ENCODE peak calls at places on chromosomes 2 and 18, in seven cellular contexts. One of them, this sample, is unnamed. For H3K4me1, the result is how much of the 10 kb centered on the place peaks cover.

GRCh38 chr18:51614033-51614432 is 416.6 kb upstream of the MEX3C start:
- DNase-seq in small intestine: no peak
- DNase-seq in sigmoid colon: no peak
- DNase-seq in stomach: no peak
- DNase-seq in A549: peak
- DNase-seq in psoas muscle: no peak
- DNase-seq in right cardiac atrium: no peak
- DNase-seq in this sample: peak

GRCh38 chr18:8705280-8705940 is at the start of gene MTCL1:
- DNase-seq in sigmoid colon: peak
- DNase-seq in A549: peak
- DNase-seq in psoas muscle: peak
- DNase-seq in stomach: peak
- DNase-seq in right cardiac atrium: peak
- DNase-seq in small intestine: peak
- DNase-seq in this sample: peak

GRCh38 chr2:217102941-217103340 is 243.1 kb upstream of the TNP1 start:
- DNase-seq in stomach: no peak
- DNase-seq in right cardiac atrium: no peak
- DNase-seq in psoas muscle: no peak
- DNase-seq in small intestine: no peak
- DNase-seq in sigmoid colon: no peak
- DNase-seq in A549: no peak
- DNase-seq in this sample: no peak

GRCh38 chr2:127179756-127180155 is 40.3 kb downstream of the CYP27C1 start:
- DNase-seq in A549: no peak
- DNase-seq in stomach: peak
- DNase-seq in psoas muscle: no peak
- DNase-seq in sigmoid colon: peak
- DNase-seq in right cardiac atrium: no peak
- DNase-seq in small intestine: no peak
- DNase-seq in this sample: no peak

GRCh38 chr2:240888890-240889573 is 6.9 kb downstream of the MAB21L4 start:
- DNase-seq in sigmoid colon: no peak
- DNase-seq in psoas muscle: peak
- DNase-seq in stomach: no peak
- DNase-seq in small intestine: no peak
- DNase-seq in right cardiac atrium: peak
- DNase-seq in A549: no peak
- DNase-seq in this sample: peak

GRCh38 chr2:149562304-149562703 is 25.3 kb downstream of the MMADHC start:
- DNase-seq in A549: no peak
- DNase-seq in sigmoid colon: no peak
- DNase-seq in stomach: no peak
- DNase-seq in psoas muscle: no peak
- DNase-seq in right cardiac atrium: no peak
- DNase-seq in small intestine: peak
- DNase-seq in this sample: no peak

GRCh38 chr2:44700824-44701223 is 240.7 kb upstream of the SIX3 start:
- DNase-seq in small intestine: no peak
- DNase-seq in stomach: no peak
- DNase-seq in A549: no peak
- DNase-seq in right cardiac atrium: no peak
- DNase-seq in psoas muscle: no peak
- DNase-seq in sigmoid colon: no peak
- DNase-seq in this sample: no peak

GRCh38 chr2:619964-620363 is 57.2 kb downstream of the TMEM18 start:
- DNase-seq in psoas muscle: no peak
- DNase-seq in small intestine: no peak
- DNase-seq in sigmoid colon: no peak
- DNase-seq in right cardiac atrium: no peak
- DNase-seq in A549: no peak
- DNase-seq in stomach: no peak
- DNase-seq in this sample: no peak

GRCh38 chr2:199382091-199382490 is 75.6 kb downstream of the SATB2 start:
- DNase-seq in right cardiac atrium: no peak
- DNase-seq in sigmoid colon: no peak
- DNase-seq in A549: no peak
- DNase-seq in psoas muscle: no peak
- DNase-seq in stomach: no peak
- DNase-seq in small intestine: no peak
- DNase-seq in this sample: no peak

GRCh38 chr2:55922488-55922887 is 1.1 kb downstream of the EFEMP1 start:
- DNase-seq in right cardiac atrium: no peak
- DNase-seq in psoas muscle: no peak
- DNase-seq in stomach: no peak
- DNase-seq in sigmoid colon: no peak
- DNase-seq in A549: no peak
- DNase-seq in small intestine: no peak
- DNase-seq in this sample: no peak

GRCh38 chr2:222753251-222753824 is 81.9 kb downstream of the MOGAT1 start:
- DNase-seq in stomach: no peak
- DNase-seq in right cardiac atrium: peak
- DNase-seq in sigmoid colon: no peak
- DNase-seq in psoas muscle: no peak
- DNase-seq in small intestine: peak
- DNase-seq in A549: no peak
- DNase-seq in this sample: peak

GRCh38 chr2:20065885-20066602 is 14.6 kb upstream of the LAPTM4A start:
- DNase-seq in A549: peak
- DNase-seq in sigmoid colon: peak
- DNase-seq in stomach: peak
- DNase-seq in right cardiac atrium: peak
- DNase-seq in psoas muscle: peak
- DNase-seq in small intestine: peak
- DNase-seq in this sample: peak

GRCh38 chr2:237364655-237365054 is 49.3 kb downstream of the COL6A3 start:
- DNase-seq in right cardiac atrium: no peak
- DNase-seq in stomach: no peak
- DNase-seq in small intestine: no peak
- DNase-seq in sigmoid colon: no peak
- DNase-seq in A549: no peak
- DNase-seq in psoas muscle: no peak
- DNase-seq in this sample: no peak

GRCh38 chr18:7764406-7764805 is 197.3 kb downstream of the PTPRM start:
- DNase-seq in small intestine: no peak
- DNase-seq in sigmoid colon: no peak
- DNase-seq in right cardiac atrium: no peak
- DNase-seq in stomach: no peak
- DNase-seq in A549: no peak
- DNase-seq in psoas muscle: no peak
- DNase-seq in this sample: no peak

GRCh38 chr2:229454934-229455631 is 184.0 kb upstream of the PID1 start:
- DNase-seq in small intestine: no peak
- DNase-seq in stomach: no peak
- DNase-seq in right cardiac atrium: no peak
- DNase-seq in A549: no peak
- DNase-seq in psoas muscle: no peak
- DNase-seq in sigmoid colon: no peak
- DNase-seq in this sample: no peak

GRCh38 chr2:204533629-204534370 is 11.5 kb upstream of the PARD3B start:
- DNase-seq in small intestine: peak
- DNase-seq in psoas muscle: no peak
- DNase-seq in sigmoid colon: no peak
- DNase-seq in A549: no peak
- DNase-seq in right cardiac atrium: no peak
- DNase-seq in stomach: no peak
- DNase-seq in this sample: no peak

GRCh38 chr18:79507546-79508480 is 112.1 kb downstream of the NFATC1 start:
- DNase-seq in right cardiac atrium: peak
- DNase-seq in small intestine: no peak
- DNase-seq in A549: no peak
- DNase-seq in stomach: peak
- DNase-seq in sigmoid colon: peak
- DNase-seq in psoas muscle: peak
- DNase-seq in this sample: peak

GRCh38 chr18:32779010-32779409 is 6.2 kb upstream of the KLHL14 start:
- DNase-seq in sigmoid colon: no peak
- DNase-seq in right cardiac atrium: no peak
- DNase-seq in A549: no peak
- DNase-seq in psoas muscle: no peak
- DNase-seq in stomach: no peak
- DNase-seq in small intestine: no peak
- DNase-seq in this sample: no peak

GRCh38 chr2:159612255-159612901 is 4.0 kb downstream of the BAZ2B start:
- DNase-seq in stomach: no peak
- DNase-seq in psoas muscle: no peak
- DNase-seq in sigmoid colon: no peak
- DNase-seq in small intestine: peak
- DNase-seq in A549: no peak
- DNase-seq in right cardiac atrium: no peak
- DNase-seq in this sample: no peak

GRCh38 chr2:132793532-132793931 is 123.5 kb upstream of the LYPD1 start:
- DNase-seq in A549: no peak
- DNase-seq in psoas muscle: no peak
- DNase-seq in small intestine: no peak
- DNase-seq in sigmoid colon: no peak
- DNase-seq in right cardiac atrium: no peak
- DNase-seq in stomach: no peak
- DNase-seq in this sample: no peak

GRCh38 chr2:141021109-141021508 is 1109.7 kb downstream of the LRP1B start:
- DNase-seq in small intestine: no peak
- DNase-seq in right cardiac atrium: no peak
- DNase-seq in stomach: no peak
- DNase-seq in psoas muscle: no peak
- DNase-seq in A549: no peak
- DNase-seq in sigmoid colon: no peak
- DNase-seq in this sample: no peak

GRCh38 chr18:55433140-55433539 is 154.9 kb downstream of the TCF4 start:
- DNase-seq in A549: no peak
- DNase-seq in small intestine: no peak
- DNase-seq in sigmoid colon: no peak
- DNase-seq in stomach: no peak
- DNase-seq in psoas muscle: no peak
- DNase-seq in right cardiac atrium: no peak
- DNase-seq in this sample: no peak

GRCh38 chr2:71614976-71615768 is 161.8 kb downstream of the DYSF start:
- DNase-seq in right cardiac atrium: peak
- DNase-seq in small intestine: peak
- DNase-seq in stomach: peak
- DNase-seq in A549: no peak
- DNase-seq in psoas muscle: peak
- DNase-seq in sigmoid colon: peak
- DNase-seq in this sample: peak

GRCh38 chr2:176473177-176473576 is 203.9 kb downstream of the MTX2 start:
- DNase-seq in A549: no peak
- DNase-seq in psoas muscle: no peak
- DNase-seq in right cardiac atrium: peak
- DNase-seq in sigmoid colon: peak
- DNase-seq in stomach: no peak
- DNase-seq in small intestine: peak
- DNase-seq in this sample: no peak
- H3K4me3 ChIP-seq in A549: no peak
- H3K4me3 ChIP-seq in psoas muscle: peak
- H3K4me3 ChIP-seq in right cardiac atrium: no peak
- H3K4me3 ChIP-seq in sigmoid colon: no peak
- H3K4me3 ChIP-seq in stomach: peak
- H3K4me3 ChIP-seq in small intestine: no peak
- H3K4me3 ChIP-seq in this sample: peak

DNA sequence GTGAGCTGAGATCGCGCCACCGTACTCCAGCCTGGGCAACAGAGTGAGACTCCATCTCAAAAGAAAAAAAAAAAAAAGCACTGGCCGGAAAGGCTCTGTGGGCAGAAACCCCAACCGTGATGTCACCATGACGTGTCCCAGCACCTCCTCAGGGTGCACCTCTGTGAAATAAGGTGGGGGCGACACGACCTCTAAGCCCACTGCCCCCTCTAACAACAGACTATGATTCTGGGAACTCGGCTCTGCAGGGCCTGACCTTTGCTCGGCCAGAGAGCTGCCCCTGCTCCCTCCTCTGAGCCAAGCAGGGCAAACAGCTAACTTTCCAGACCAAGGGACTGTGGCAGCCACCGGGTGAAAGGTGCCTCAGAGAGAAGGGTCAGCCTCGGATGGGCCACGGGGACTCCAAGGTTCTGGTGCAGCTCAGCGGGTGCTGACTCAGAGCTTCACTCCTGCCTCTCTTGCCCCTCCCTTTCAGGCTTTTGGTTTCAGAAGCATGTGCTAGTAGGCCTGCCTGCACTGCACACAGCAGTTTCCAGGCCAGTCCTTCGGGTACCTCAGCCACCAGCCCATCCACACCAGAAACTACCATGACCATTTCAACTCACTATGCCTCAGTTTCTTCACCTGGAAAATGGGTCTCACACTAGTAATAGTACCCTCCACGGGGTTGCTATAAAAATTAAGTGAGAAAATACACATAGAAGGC is 8.0 kb downstream of the TMBIM1 start:
- DNase-seq in A549: no peak
- DNase-seq in stomach: peak
- DNase-seq in sigmoid colon: peak
- DNase-seq in psoas muscle: peak
- DNase-seq in right cardiac atrium: peak
- DNase-seq in small intestine: peak
- DNase-seq in this sample: no peak
- H3K4me1 ChIP-seq in A549: under half
- H3K4me1 ChIP-seq in stomach: half or more
- H3K4me1 ChIP-seq in sigmoid colon: half or more
- H3K4me1 ChIP-seq in psoas muscle: half or more
- H3K4me1 ChIP-seq in right cardiac atrium: under half
- H3K4me1 ChIP-seq in small intestine: under half
- H3K4me1 ChIP-seq in this sample: half or more

GRCh38 chr18:74819433-74820059 is 221.9 kb downstream of the ZNF407 start:
- DNase-seq in right cardiac atrium: no peak
- DNase-seq in A549: peak
- DNase-seq in small intestine: peak
- DNase-seq in stomach: no peak
- DNase-seq in sigmoid colon: no peak
- DNase-seq in psoas muscle: no peak
- DNase-seq in this sample: no peak
- H3K4me3 ChIP-seq in right cardiac atrium: no peak
- H3K4me3 ChIP-seq in A549: no peak
- H3K4me3 ChIP-seq in small intestine: no peak
- H3K4me3 ChIP-seq in stomach: no peak
- H3K4me3 ChIP-seq in sigmoid colon: no peak
- H3K4me3 ChIP-seq in psoas muscle: no peak
- H3K4me3 ChIP-seq in this sample: no peak

DNA sequence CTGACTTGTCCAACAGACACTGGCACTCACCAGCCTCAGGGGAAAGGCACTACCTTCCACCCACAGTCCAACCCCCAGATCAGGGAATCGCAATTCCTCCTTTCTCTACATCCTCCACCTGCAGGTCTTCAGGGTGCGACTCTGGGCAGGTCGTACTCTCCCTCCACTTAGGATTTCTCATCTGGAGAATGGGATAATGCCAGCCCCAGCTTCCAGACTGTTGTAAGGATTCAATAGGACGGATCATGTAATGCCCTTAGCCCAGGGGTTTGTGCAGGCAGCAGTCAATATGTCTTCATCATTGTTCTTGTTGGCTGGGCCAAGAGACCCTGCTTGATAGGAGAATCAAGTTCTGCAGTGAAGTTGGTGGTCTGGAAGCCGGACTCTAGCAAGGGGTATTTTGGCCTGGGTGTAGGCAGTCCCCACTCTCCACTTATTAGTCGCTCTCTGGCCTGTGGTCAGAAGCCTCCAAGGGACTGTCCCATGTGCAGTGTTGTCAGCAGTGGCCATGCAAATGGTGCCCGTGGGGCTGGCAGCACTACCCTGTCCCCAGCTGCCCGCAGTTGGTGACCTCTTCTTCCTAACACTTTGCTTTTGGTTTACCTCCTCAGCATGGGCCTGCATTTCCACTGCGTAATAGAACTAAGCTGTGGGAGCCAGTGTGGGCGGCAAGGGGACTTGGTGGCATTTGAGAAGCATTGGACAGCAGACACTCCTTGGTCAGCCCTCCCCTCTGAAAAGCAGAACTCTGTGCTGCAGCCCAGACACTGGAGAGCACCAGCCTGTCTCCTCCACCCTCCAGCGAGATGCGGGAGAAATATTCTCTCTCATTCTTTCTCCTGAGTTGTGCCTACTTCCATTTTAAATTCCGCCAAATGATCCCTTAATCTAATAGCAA is 172.5 kb upstream of the HS6ST1 start:
- DNase-seq in A549: no peak
- DNase-seq in sigmoid colon: no peak
- DNase-seq in psoas muscle: no peak
- DNase-seq in right cardiac atrium: no peak
- DNase-seq in small intestine: no peak
- DNase-seq in stomach: peak
- DNase-seq in this sample: no peak
- H3K4me1 ChIP-seq in A549: under half
- H3K4me1 ChIP-seq in sigmoid colon: under half
- H3K4me1 ChIP-seq in psoas muscle: under half
- H3K4me1 ChIP-seq in right cardiac atrium: under half
- H3K4me1 ChIP-seq in small intestine: under half
- H3K4me1 ChIP-seq in stomach: under half
- H3K4me1 ChIP-seq in this sample: under half

This sample was measured in heart left ventricle.